ENCODE peak calls at places on chromosomes 3 and 15, in six cellular contexts. I is NCI-H1105 treated with DMSO at 0.1 percent for 48 hours, E is skeletal muscle cell, S is iPS-NIHi11, H is GM13977, Y is NCI-H2081. N is an unnamed sample.

GRCh38 chr15:67732994-67733393 is 92.3 kb upstream of the SKOR1 start:
- DNase-seq in I (no peak), E (no peak), S (no peak), H (no peak), Y (no peak), N (no peak)

GRCh38 chr3:153503873-153504272 is 341.8 kb downstream of the RAP2B start:
- DNase-seq in I (no peak), E (no peak), S (no peak), H (no peak), Y (no peak), N (no peak)

GRCh38 chr3:71701251-71701650 is 24.0 kb downstream of the EIF4E3 start:
- DNase-seq in I (no peak), E (no peak), S (no peak), H (no peak), Y (no peak), N (no peak)

GRCh38 chr3:156207802-156208685 is 87.7 kb downstream of the KCNAB1 start:
- DNase-seq in I (no peak), E (peak; percentile 39), S (no peak), H (no peak), Y (no peak), N (no peak)

GRCh38 chr3:61663728-61664492 is 102.5 kb downstream of the PTPRG start:
- DNase-seq in I (no peak), E (peak; percentile 92), S (peak; percentile 68), H (no peak), Y (no peak), N (no peak)

GRCh38 chr3:182909318-182910040 is 70.9 kb downstream of the DCUN1D1 start:
- DNase-seq in I (peak; percentile 47), E (no peak), S (peak; percentile 56), H (peak; percentile 13), Y (peak; percentile 19), N (no peak)

GRCh38 chr15:79863886-79864285 is 32.9 kb downstream of the MTHFS start:
- DNase-seq in I (no peak), E (no peak), S (no peak), H (no peak), Y (no peak), N (no peak)

GRCh38 chr15:88954431-88955277 is 41.5 kb upstream of the MFGE8 start:
- DNase-seq in I (no peak), E (peak; percentile 49), S (no peak), H (no peak), Y (no peak), N (no peak)

GRCh38 chr3:78659386-78659987 is 1108.3 kb downstream of the ROBO1 start:
- DNase-seq in I (peak; percentile 21), E (no peak), S (no peak), H (no peak), Y (peak; percentile 35), N (no peak)

GRCh38 chr15:69377137-69377536 is 37.0 kb upstream of the KIF23 start:
- DNase-seq in I (no peak), E (no peak), S (no peak), H (no peak), Y (no peak), N (no peak)

GRCh38 chr3:137131081-137131480 is 173.3 kb downstream of the IL20RB start:
- DNase-seq in I (no peak), E (no peak), S (no peak), H (no peak), Y (no peak), N (no peak)

GRCh38 chr3:12107071-12107713 is 51.5 kb downstream of the TIMP4 start:
- DNase-seq in I (no peak), E (no peak), S (no peak), H (no peak), Y (no peak), N (no peak)

GRCh38 chr3:122077293-122078234 is 22.4 kb downstream of the CD86 start:
- DNase-seq in I (no peak), E (no peak), S (no peak), H (no peak), Y (no peak), N (no peak)

GRCh38 chr3:189773056-189773455 is 141.9 kb downstream of the TP63 start:
- DNase-seq in I (no peak), E (no peak), S (no peak), H (no peak), Y (no peak), N (no peak)

GRCh38 chr3:154338008-154338407 is 13.7 kb upstream of the DHX36 start:
- DNase-seq in I (no peak), E (no peak), S (no peak), H (no peak), Y (no peak), N (no peak)

GRCh38 chr15:68186671-68187397 is 18.3 kb downstream of the CALML4 start:
- DNase-seq in I (no peak), E (peak; percentile 66), S (no peak), H (no peak), Y (peak; percentile 19), N (no peak)

GRCh38 chr15:44537728-44538240 is 837 bp downstream of the EIF3J start:
- DNase-seq in I (no peak), E (no peak), S (peak; percentile 35), H (peak; percentile 23), Y (no peak), N (no peak)